ENCODE peak calls at places on chromosomes 2 and 18, in eight cellular contexts. One of them, this sample, is unnamed.

GRCh38 chr2:59732861-59733603 is 820.4 kb downstream of the BCL11A start:
- DNase-seq in WERI-Rb-1: peak
- DNase-seq in lower leg skin: no peak
- DNase-seq in tibial artery: no peak
- DNase-seq in endodermal cell: peak
- DNase-seq in neural progenitor cell: no peak
- DNase-seq in WTC11: peak
- DNase-seq in psoas muscle: peak
- DNase-seq in this sample: no peak

GRCh38 chr2:81266106-81266505 is 961.6 kb upstream of the LRRTM1 start:
- DNase-seq in endodermal cell: peak
- DNase-seq in WERI-Rb-1: peak
- DNase-seq in tibial artery: no peak
- DNase-seq in psoas muscle: no peak
- DNase-seq in neural progenitor cell: peak
- DNase-seq in WTC11: peak
- DNase-seq in lower leg skin: no peak
- DNase-seq in this sample: no peak

GRCh38 chr2:7127687-7128086 is 210.5 kb downstream of the RNF144A start:
- DNase-seq in WTC11: no peak
- DNase-seq in endodermal cell: no peak
- DNase-seq in tibial artery: no peak
- DNase-seq in neural progenitor cell: no peak
- DNase-seq in WERI-Rb-1: no peak
- DNase-seq in psoas muscle: no peak
- DNase-seq in lower leg skin: no peak
- DNase-seq in this sample: no peak

GRCh38 chr2:19073522-19073921 is 284.9 kb downstream of the OSR1 start:
- DNase-seq in lower leg skin: no peak
- DNase-seq in WERI-Rb-1: peak
- DNase-seq in psoas muscle: peak
- DNase-seq in neural progenitor cell: peak
- DNase-seq in endodermal cell: peak
- DNase-seq in tibial artery: no peak
- DNase-seq in WTC11: peak
- DNase-seq in this sample: no peak

GRCh38 chr2:196249171-196249570 is 77.8 kb upstream of the STK17B start:
- DNase-seq in WERI-Rb-1: no peak
- DNase-seq in WTC11: no peak
- DNase-seq in psoas muscle: no peak
- DNase-seq in tibial artery: no peak
- DNase-seq in endodermal cell: no peak
- DNase-seq in neural progenitor cell: no peak
- DNase-seq in lower leg skin: no peak
- DNase-seq in this sample: no peak

GRCh38 chr2:204539010-204539385 is 6.3 kb upstream of the PARD3B start:
- DNase-seq in lower leg skin: no peak
- DNase-seq in tibial artery: no peak
- DNase-seq in WTC11: no peak
- DNase-seq in psoas muscle: no peak
- DNase-seq in neural progenitor cell: no peak
- DNase-seq in endodermal cell: no peak
- DNase-seq in WERI-Rb-1: no peak
- DNase-seq in this sample: no peak

GRCh38 chr2:225270861-225271260 is 128.6 kb upstream of the NYAP2 start:
- DNase-seq in endodermal cell: peak
- DNase-seq in WTC11: no peak
- DNase-seq in psoas muscle: no peak
- DNase-seq in tibial artery: no peak
- DNase-seq in neural progenitor cell: no peak
- DNase-seq in lower leg skin: no peak
- DNase-seq in WERI-Rb-1: peak
- DNase-seq in this sample: no peak

GRCh38 chr2:183359867-183360266 is 235.6 kb downstream of the NUP35 start:
- DNase-seq in endodermal cell: no peak
- DNase-seq in lower leg skin: no peak
- DNase-seq in psoas muscle: no peak
- DNase-seq in WTC11: no peak
- DNase-seq in tibial artery: no peak
- DNase-seq in WERI-Rb-1: no peak
- DNase-seq in neural progenitor cell: no peak
- DNase-seq in this sample: no peak

GRCh38 chr2:150101947-150102346 is 385.5 kb downstream of the RND3 start:
- DNase-seq in lower leg skin: no peak
- DNase-seq in psoas muscle: no peak
- DNase-seq in WTC11: no peak
- DNase-seq in endodermal cell: no peak
- DNase-seq in WERI-Rb-1: no peak
- DNase-seq in tibial artery: no peak
- DNase-seq in neural progenitor cell: no peak
- DNase-seq in this sample: no peak

GRCh38 chr18:69233465-69234054 is 167.1 kb upstream of the DOK6 start:
- DNase-seq in psoas muscle: no peak
- DNase-seq in WERI-Rb-1: no peak
- DNase-seq in lower leg skin: no peak
- DNase-seq in tibial artery: no peak
- DNase-seq in neural progenitor cell: no peak
- DNase-seq in WTC11: no peak
- DNase-seq in endodermal cell: no peak
- DNase-seq in this sample: no peak

GRCh38 chr2:221203138-221203537 is 369.0 kb downstream of the EPHA4 start:
- DNase-seq in WERI-Rb-1: no peak
- DNase-seq in neural progenitor cell: no peak
- DNase-seq in endodermal cell: no peak
- DNase-seq in psoas muscle: no peak
- DNase-seq in tibial artery: no peak
- DNase-seq in lower leg skin: no peak
- DNase-seq in WTC11: no peak
- DNase-seq in this sample: no peak

GRCh38 chr2:216001612-216002215 is 11.6 kb downstream of the MREG start:
- DNase-seq in psoas muscle: no peak
- DNase-seq in WTC11: no peak
- DNase-seq in WERI-Rb-1: no peak
- DNase-seq in tibial artery: no peak
- DNase-seq in neural progenitor cell: no peak
- DNase-seq in endodermal cell: no peak
- DNase-seq in lower leg skin: no peak
- DNase-seq in this sample: no peak

GRCh38 chr2:203585541-203585940 is 50.4 kb upstream of the RAPH1 start:
- DNase-seq in WERI-Rb-1: no peak
- DNase-seq in WTC11: no peak
- DNase-seq in psoas muscle: no peak
- DNase-seq in neural progenitor cell: no peak
- DNase-seq in lower leg skin: no peak
- DNase-seq in tibial artery: no peak
- DNase-seq in endodermal cell: no peak
- DNase-seq in this sample: no peak

GRCh38 chr2:220000080-220000479 is 372.6 kb downstream of the SLC4A3 start:
- DNase-seq in endodermal cell: no peak
- DNase-seq in tibial artery: no peak
- DNase-seq in lower leg skin: no peak
- DNase-seq in WTC11: no peak
- DNase-seq in WERI-Rb-1: no peak
- DNase-seq in psoas muscle: no peak
- DNase-seq in neural progenitor cell: no peak
- DNase-seq in this sample: no peak

GRCh38 chr2:178455947-178456346 is 4.8 kb downstream of the PJVK start:
- DNase-seq in WTC11: no peak
- DNase-seq in tibial artery: no peak
- DNase-seq in neural progenitor cell: no peak
- DNase-seq in endodermal cell: no peak
- DNase-seq in WERI-Rb-1: no peak
- DNase-seq in psoas muscle: no peak
- DNase-seq in lower leg skin: no peak
- DNase-seq in this sample: no peak

GRCh38 chr2:173571021-173571821 is 216.5 kb downstream of the CDCA7 start:
- DNase-seq in lower leg skin: no peak
- DNase-seq in tibial artery: no peak
- DNase-seq in psoas muscle: no peak
- DNase-seq in WTC11: no peak
- DNase-seq in WERI-Rb-1: peak
- DNase-seq in endodermal cell: peak
- DNase-seq in neural progenitor cell: peak
- DNase-seq in this sample: no peak

GRCh38 chr18:11861583-11862288 is 10.5 kb downstream of the CHMP1B start:
- DNase-seq in psoas muscle: no peak
- DNase-seq in endodermal cell: peak
- DNase-seq in WERI-Rb-1: no peak
- DNase-seq in lower leg skin: no peak
- DNase-seq in WTC11: no peak
- DNase-seq in tibial artery: no peak
- DNase-seq in neural progenitor cell: no peak
- DNase-seq in this sample: no peak

GRCh38 chr2:231454361-231454791 is 9.9 kb downstream of the NCL start:
- DNase-seq in WTC11: no peak
- DNase-seq in endodermal cell: no peak
- DNase-seq in lower leg skin: no peak
- DNase-seq in WERI-Rb-1: no peak
- DNase-seq in tibial artery: no peak
- DNase-seq in neural progenitor cell: no peak
- DNase-seq in psoas muscle: no peak
- DNase-seq in this sample: no peak

GRCh38 chr2:165192729-165193128 is 11.1 kb downstream of the SCN3A start:
- DNase-seq in neural progenitor cell: no peak
- DNase-seq in tibial artery: no peak
- DNase-seq in psoas muscle: no peak
- DNase-seq in WERI-Rb-1: no peak
- DNase-seq in lower leg skin: no peak
- DNase-seq in endodermal cell: no peak
- DNase-seq in WTC11: no peak
- DNase-seq in this sample: no peak

GRCh38 chr2:240892925-240893324 is 3.0 kb downstream of the MAB21L4 start:
- DNase-seq in WTC11: no peak
- DNase-seq in lower leg skin: no peak
- DNase-seq in endodermal cell: no peak
- DNase-seq in psoas muscle: peak
- DNase-seq in WERI-Rb-1: no peak
- DNase-seq in tibial artery: no peak
- DNase-seq in neural progenitor cell: no peak
- DNase-seq in this sample: no peak

GRCh38 chr2:10447300-10448207 is 573 bp downstream of the ODC1 start:
- DNase-seq in WERI-Rb-1: no peak
- DNase-seq in neural progenitor cell: peak
- DNase-seq in psoas muscle: peak
- DNase-seq in lower leg skin: no peak
- DNase-seq in WTC11: peak
- DNase-seq in endodermal cell: no peak
- DNase-seq in tibial artery: no peak
- DNase-seq in this sample: peak
- TF ChIP-seq CTCF in WERI-Rb-1: no peak
- TF ChIP-seq CTCF in neural progenitor cell: no peak
- TF ChIP-seq CTCF in psoas muscle: no peak
- TF ChIP-seq CTCF in lower leg skin: no peak
- TF ChIP-seq CTCF in WTC11: no peak
- TF ChIP-seq CTCF in endodermal cell: peak
- TF ChIP-seq CTCF in tibial artery: no peak
- TF ChIP-seq CTCF in this sample: no peak

GRCh38 chr2:144071461-144071860 is 448.5 kb downstream of the ZEB2 start:
- DNase-seq in psoas muscle: no peak
- DNase-seq in WERI-Rb-1: no peak
- DNase-seq in tibial artery: no peak
- DNase-seq in lower leg skin: no peak
- DNase-seq in WTC11: no peak
- DNase-seq in endodermal cell: no peak
- DNase-seq in neural progenitor cell: no peak
- DNase-seq in this sample: no peak
- TF ChIP-seq CTCF in psoas muscle: no peak
- TF ChIP-seq CTCF in WERI-Rb-1: no peak
- TF ChIP-seq CTCF in tibial artery: peak
- TF ChIP-seq CTCF in lower leg skin: no peak
- TF ChIP-seq CTCF in WTC11: no peak
- TF ChIP-seq CTCF in endodermal cell: peak
- TF ChIP-seq CTCF in neural progenitor cell: no peak
- TF ChIP-seq CTCF in this sample: no peak

GRCh38 chr18:22813648-22814328 is 119.3 kb upstream of the RBBP8 start:
- DNase-seq in tibial artery: no peak
- DNase-seq in lower leg skin: no peak
- DNase-seq in WERI-Rb-1: peak
- DNase-seq in psoas muscle: no peak
- DNase-seq in neural progenitor cell: peak
- DNase-seq in endodermal cell: no peak
- DNase-seq in WTC11: no peak
- DNase-seq in this sample: no peak
- TF ChIP-seq CTCF in tibial artery: peak
- TF ChIP-seq CTCF in lower leg skin: no peak
- TF ChIP-seq CTCF in WERI-Rb-1: peak
- TF ChIP-seq CTCF in psoas muscle: peak
- TF ChIP-seq CTCF in neural progenitor cell: peak
- TF ChIP-seq CTCF in endodermal cell: peak
- TF ChIP-seq CTCF in WTC11: no peak
- TF ChIP-seq CTCF in this sample: peak

GRCh38 chr2:113284481-113284880 is 5.8 kb upstream of the PAX8 start:
- DNase-seq in lower leg skin: no peak
- DNase-seq in endodermal cell: no peak
- DNase-seq in neural progenitor cell: no peak
- DNase-seq in psoas muscle: no peak
- DNase-seq in WTC11: no peak
- DNase-seq in WERI-Rb-1: no peak
- DNase-seq in tibial artery: no peak
- DNase-seq in this sample: no peak

GRCh38 chr2:113285816-113286215 is 7.1 kb upstream of the PAX8 start:
- DNase-seq in tibial artery: no peak
- DNase-seq in neural progenitor cell: no peak
- DNase-seq in WTC11: no peak
- DNase-seq in WERI-Rb-1: no peak
- DNase-seq in psoas muscle: no peak
- DNase-seq in endodermal cell: no peak
- DNase-seq in lower leg skin: no peak
- DNase-seq in this sample: no peak

GRCh38 chr2:113281920-113282746 is 3.4 kb upstream of the PAX8 start:
- DNase-seq in endodermal cell: no peak
- DNase-seq in WERI-Rb-1: no peak
- DNase-seq in lower leg skin: no peak
- DNase-seq in psoas muscle: no peak
- DNase-seq in tibial artery: no peak
- DNase-seq in neural progenitor cell: no peak
- DNase-seq in WTC11: no peak
- DNase-seq in this sample: no peak

GRCh38 chr2:113283704-113284284 is 5.1 kb upstream of the PAX8 start:
- DNase-seq in lower leg skin: no peak
- DNase-seq in WTC11: peak
- DNase-seq in WERI-Rb-1: no peak
- DNase-seq in neural progenitor cell: no peak
- DNase-seq in tibial artery: peak
- DNase-seq in psoas muscle: no peak
- DNase-seq in endodermal cell: no peak
- DNase-seq in this sample: no peak

GRCh38 chr2:113282747-113283533 is 4.2 kb upstream of the PAX8 start:
- DNase-seq in WERI-Rb-1: peak
- DNase-seq in lower leg skin: peak
- DNase-seq in psoas muscle: peak
- DNase-seq in tibial artery: peak
- DNase-seq in neural progenitor cell: peak
- DNase-seq in endodermal cell: peak
- DNase-seq in WTC11: peak
- DNase-seq in this sample: no peak
- TF ChIP-seq CTCF in WERI-Rb-1: peak
- TF ChIP-seq CTCF in lower leg skin: no peak
- TF ChIP-seq CTCF in psoas muscle: peak
- TF ChIP-seq CTCF in tibial artery: peak
- TF ChIP-seq CTCF in neural progenitor cell: peak
- TF ChIP-seq CTCF in endodermal cell: peak
- TF ChIP-seq CTCF in WTC11: no peak
- TF ChIP-seq CTCF in this sample: peak